ENCODE peak calls at places on chromosomes 7 and 10, in four cellular contexts. B is transverse colon, F is breast epithelium, C is GM12891. W is an unnamed sample.
A peak's percentile ranks its signal among the peaks of the same experiment; 100 is the strongest.

GRCh38 chr10:100025528-100026070 is 15.9 kb upstream of the DNMBP start:
- DNase-seq in C (no peak), B (no peak), F (no peak), W (no peak)

GRCh38 chr7:28311670-28312069 is 100.6 kb upstream of the CREB5 start:
- DNase-seq in F (no peak), B (no peak), C (no peak), W (no peak)

GRCh38 chr10:8435186-8436055 is 380.9 kb downstream of the GATA3 start:
- DNase-seq in B (no peak), C (no peak), F (peak; percentile 65), W (no peak)

GRCh38 chr10:53140516-53140915 is 367.9 kb upstream of the MBL2 start:
- DNase-seq in B (no peak), C (no peak), F (no peak), W (no peak)

GRCh38 chr7:1227071-1227804 is 5.4 kb upstream of the UNCX start:
- DNase-seq in C (no peak), F (no peak), B (no peak), W (no peak)

GRCh38 chr7:90409667-90410066 is 6.4 kb downstream of the CLDN12 start:
- DNase-seq in C (no peak), B (peak; percentile 18), F (no peak), W (no peak)

GRCh38 chr10:49446031-49446430 is 50.1 kb upstream of the DRGX start:
- DNase-seq in B (no peak), F (no peak), C (no peak), W (no peak)

GRCh38 chr7:52764502-52765169 is 270.8 kb upstream of the POM121L12 start:
- DNase-seq in B (no peak), C (no peak), F (no peak), W (peak; percentile 44)

GRCh38 chr7:125773113-125773800 is 843.6 kb upstream of the POT1 start:
- DNase-seq in B (no peak), C (no peak), F (no peak), W (no peak)

GRCh38 chr10:26858707-26859034 is 2.1 kb downstream of the ABI1 start:
- DNase-seq in B (no peak), F (no peak), C (no peak), W (no peak)

GRCh38 chr7:65373608-65374351 is at the start of gene ZNF92:
- DNase-seq in C (peak; percentile 78), F (peak; percentile 96), B (peak; percentile 98), W (peak; percentile 99)

GRCh38 chr10:127997937-127998336 is 91.0 kb downstream of the PTPRE start:
- DNase-seq in F (no peak), B (no peak), C (no peak), W (no peak)

GRCh38 chr10:127997241-127997640 is 90.3 kb downstream of the PTPRE start:
- DNase-seq in B (no peak), C (no peak), F (no peak), W (peak; percentile 45)

GRCh38 chr10:127998517-127999144 is 91.7 kb downstream of the PTPRE start:
- DNase-seq in C (no peak), B (no peak), F (no peak), W (no peak)

GRCh38 chr10:127999291-127999690 is 92.4 kb downstream of the PTPRE start:
- DNase-seq in B (no peak), C (no peak), F (no peak), W (no peak)

GRCh38 chr10:127996586-127996985 is 89.7 kb downstream of the PTPRE start:
- DNase-seq in B (no peak), C (no peak), F (peak; percentile 73), W (no peak)
- TF ChIP-seq POLR2AphosphoS5 in B (no peak), C (no peak), F (peak; percentile 58), W (no peak)

GRCh38 chr10:71788954-71789353 is 15.6 kb upstream of the VSIR start:
- DNase-seq in F (no peak), B (no peak), C (no peak), W (no peak)

GRCh38 chr10:71795248-71795647 is 21.9 kb upstream of the VSIR start:
- DNase-seq in B (no peak), F (no peak), C (no peak), W (peak; percentile 24)

GRCh38 chr10:71789871-71790270 is 16.6 kb upstream of the VSIR start:
- DNase-seq in B (no peak), F (no peak), C (no peak), W (no peak)

GRCh38 chr10:71796749-71797405 is 23.6 kb upstream of the VSIR start:
- DNase-seq in C (no peak), F (no peak), B (no peak), W (no peak)

DNA sequence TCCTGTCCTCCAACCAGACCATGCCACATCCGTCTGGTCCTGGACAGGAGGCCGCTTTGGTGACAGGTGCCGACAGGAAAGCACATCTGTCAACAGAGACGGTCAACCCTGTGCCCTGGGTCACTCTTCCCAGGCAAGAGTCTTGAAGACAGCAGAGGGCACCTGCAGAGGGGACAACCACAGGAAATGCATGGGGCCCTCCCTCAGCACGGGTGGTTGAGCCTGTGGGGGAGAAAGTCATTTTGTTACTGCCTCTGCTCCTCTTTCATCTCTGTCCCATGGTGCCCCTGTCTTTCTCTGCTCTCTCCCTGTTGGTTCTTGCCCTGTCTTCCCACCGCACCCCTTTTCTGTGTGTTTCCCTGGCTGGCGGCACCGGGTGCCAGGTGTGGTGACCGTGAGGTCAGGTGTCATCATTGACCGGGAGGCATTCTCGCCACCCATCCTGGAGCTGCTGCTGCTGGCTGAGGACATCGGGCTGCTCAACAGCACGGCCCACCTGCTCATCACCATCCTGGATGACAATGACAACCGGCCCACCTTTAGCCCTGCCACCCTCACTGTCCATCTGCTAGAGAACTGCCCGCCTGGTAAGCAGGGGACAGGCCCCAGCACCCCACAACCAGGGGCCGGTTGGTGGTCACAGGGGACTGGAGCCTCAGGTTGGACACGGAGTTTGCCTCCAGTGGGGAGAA is 17.6 kb upstream of the VSIR start:
- DNase-seq in C (no peak), B (no peak), F (no peak), W (no peak)
- TF ChIP-seq POLR2AphosphoS5 in C (no peak), B (no peak), F (no peak), W (no peak)

DNA sequence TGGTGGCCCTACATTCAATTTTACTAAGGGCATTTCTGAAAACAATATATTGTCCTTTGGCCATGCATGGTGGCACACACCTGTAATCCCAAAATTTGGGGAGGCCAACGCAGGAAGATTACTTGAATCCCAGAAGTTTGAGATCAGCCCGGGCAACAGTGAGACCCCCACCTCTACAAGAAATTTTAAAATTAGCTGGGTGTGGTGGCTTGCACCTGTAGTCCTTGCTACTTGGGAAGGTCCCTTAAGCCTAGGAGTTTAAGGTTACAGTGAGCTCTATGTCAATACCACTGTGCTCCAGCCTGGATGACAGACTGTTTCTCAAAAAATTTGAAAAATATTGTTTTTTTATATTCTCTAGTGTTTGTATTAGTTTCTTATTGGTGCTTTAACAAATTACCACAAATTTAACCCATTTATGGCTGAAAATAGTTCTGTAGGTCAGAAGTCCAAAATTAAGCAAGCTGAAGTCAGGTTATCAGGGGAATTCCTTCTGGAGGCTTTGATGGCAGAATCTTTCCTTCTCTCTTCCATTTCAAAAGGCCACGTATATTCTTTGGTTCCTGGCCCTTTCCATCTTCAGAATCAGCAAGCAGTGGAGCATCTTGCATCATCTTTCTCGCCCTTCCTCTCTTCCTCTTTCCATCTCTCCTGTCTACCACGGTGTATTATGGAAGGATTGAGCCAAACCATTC is 12.4 kb downstream of the CBX3 start:
- DNase-seq in F (no peak), B (no peak), C (no peak), W (no peak)
- TF ChIP-seq POLR2AphosphoS5 in F (no peak), B (no peak), C (no peak), W (peak; percentile 44)

DNA sequence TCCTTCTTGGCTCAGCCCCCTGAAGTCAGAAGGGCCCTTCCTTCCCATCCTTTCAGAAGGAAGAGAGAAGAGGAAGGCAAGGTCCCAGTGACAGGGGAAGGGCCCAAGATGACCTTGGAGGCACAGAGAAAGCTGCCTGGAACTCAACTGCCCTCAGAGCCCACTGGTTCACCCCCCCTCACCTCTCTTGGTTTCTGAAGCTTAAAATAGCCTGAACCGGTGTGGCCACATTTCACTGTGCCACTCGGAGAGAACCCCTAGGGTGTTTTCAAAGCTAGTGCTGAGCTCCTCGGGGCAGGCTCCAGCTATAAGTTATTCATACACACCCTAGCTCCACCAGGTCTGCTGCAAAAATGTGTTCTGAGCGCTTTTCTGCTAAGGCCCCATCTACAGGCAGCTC is 60.9 kb upstream of the ADRB1 start:
- DNase-seq in B (no peak), F (peak; percentile 70), C (no peak), W (no peak)
- TF ChIP-seq POLR2AphosphoS5 in B (no peak), F (peak; percentile 46), C (no peak), W (no peak)

W was measured in endothelial cell of umbilical vein.